ENCODE peak calls at places on chromosomes 1 and 21, in ten cellular contexts. P is GM12865, Y is HFF-Myc, G is nephron progenitor cell, L is heart left ventricle, Q is K562, E is BJ, T is mucosa of descending colon, M is PC-3, H is thyroid gland. X is an unnamed sample.

GRCh38 chr1:111706921-111707320 is 32.3 kb downstream of the INKA2 start:
- DNase-seq in Q (no peak), E (no peak), H (no peak), Y (no peak), G (no peak), P (no peak), M (no peak), T (no peak), L (no peak), X (no peak)

GRCh38 chr1:91827094-91828006 is 58.6 kb downstream of the TGFBR3 start:
- DNase-seq in M (no peak), T (peak; percentile 69), L (peak; percentile 73), G (no peak), H (no peak), E (no peak), P (no peak), Y (no peak), Q (no peak), X (no peak)

GRCh38 chr1:85473390-85473789 is 8.4 kb upstream of the DDAH1 start:
- DNase-seq in P (no peak), L (no peak), G (no peak), Q (no peak), T (no peak), Y (no peak), H (no peak), E (no peak), M (peak; percentile 88), X (no peak)

GRCh38 chr1:182713939-182714338 is 29.6 kb upstream of the RGS8 start:
- DNase-seq in L (no peak), G (no peak), E (no peak), Y (no peak), H (no peak), P (no peak), M (no peak), Q (no peak), T (no peak), X (no peak)

GRCh38 chr21:15627823-15628222 is 102.0 kb upstream of the USP25 start:
- DNase-seq in Q (no peak), H (no peak), G (no peak), T (no peak), L (no peak), M (no peak), E (no peak), P (no peak), Y (no peak), X (no peak)

GRCh38 chr1:10459185-10459584 is 9.4 kb downstream of the CORT start:
- DNase-seq in L (no peak), Y (peak; percentile 63), Q (peak; percentile 86), M (peak; percentile 84), E (peak; percentile 46), T (no peak), P (no peak), H (no peak), G (no peak), X (no peak)

GRCh38 chr1:205343431-205344009 is 13.2 kb downstream of the KLHDC8A start:
- DNase-seq in Y (no peak), L (no peak), G (peak; percentile 62), P (no peak), E (no peak), H (peak; percentile 43), M (no peak), Q (no peak), T (peak; percentile 46), X (no peak)

GRCh38 chr1:200901796-200902444 is 7.2 kb downstream of the INAVA start:
- DNase-seq in P (no peak), G (no peak), Q (no peak), T (no peak), L (no peak), E (no peak), H (no peak), M (no peak), Y (no peak), X (no peak)

GRCh38 chr1:96236156-96236739 is 485.3 kb upstream of the PTBP2 start:
- DNase-seq in T (no peak), G (peak; percentile 21), Y (peak; percentile 44), P (peak; percentile 47), H (peak; percentile 15), Q (no peak), M (peak; percentile 73), E (peak; percentile 17), L (no peak), X (no peak)

GRCh38 chr1:186330758-186331157 is 44.3 kb downstream of the TPR start:
- DNase-seq in L (no peak), P (no peak), Q (no peak), Y (no peak), E (no peak), M (peak; percentile 10), T (no peak), H (no peak), G (no peak), X (no peak)
- TF ChIP-seq CTCF in L (no peak), P (peak; percentile 23), Q (peak; percentile 32), Y (peak; percentile 40), E (peak; percentile 45), M (peak; percentile 44), T (no peak), H (no peak), G (peak; percentile 44), X (no peak)

DNA sequence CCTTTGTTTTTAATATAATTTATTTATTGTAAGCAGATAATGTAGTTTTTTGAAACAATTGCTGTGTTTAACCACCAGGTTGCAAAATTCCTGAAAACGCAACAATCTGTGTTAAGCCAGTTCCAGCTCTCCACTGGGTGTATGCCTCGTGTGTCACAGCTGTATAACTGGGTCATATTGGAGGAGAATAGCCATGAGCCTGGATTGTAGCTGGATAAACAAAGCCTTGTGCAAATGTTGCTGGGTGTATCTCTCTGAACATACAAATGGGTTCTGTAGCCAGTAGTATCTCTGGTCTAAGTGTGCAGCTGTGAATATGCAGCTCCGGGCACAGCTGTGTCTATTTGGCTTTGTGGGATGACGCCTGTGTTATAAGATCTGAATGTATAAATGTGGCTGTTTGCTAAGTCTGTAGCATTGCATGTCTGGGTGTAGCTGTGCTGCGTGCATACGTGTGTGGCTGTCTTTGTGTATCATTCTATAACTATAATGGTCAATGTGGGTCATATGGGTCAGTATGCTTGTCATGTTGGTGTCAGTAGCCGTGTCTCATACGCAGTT is 2.7 kb downstream of the TCEA3 start:
- DNase-seq in Q (peak; percentile 51), P (no peak), L (no peak), T (no peak), M (peak; percentile 36), Y (peak; percentile 77), G (no peak), E (no peak), H (no peak), X (no peak)
- TF ChIP-seq CTCF in Q (peak; percentile 33), P (no peak), L (peak; percentile 13), T (no peak), M (peak; percentile 35), Y (no peak), G (no peak), E (peak; percentile 35), H (peak; percentile 4), X (no peak)

DNA sequence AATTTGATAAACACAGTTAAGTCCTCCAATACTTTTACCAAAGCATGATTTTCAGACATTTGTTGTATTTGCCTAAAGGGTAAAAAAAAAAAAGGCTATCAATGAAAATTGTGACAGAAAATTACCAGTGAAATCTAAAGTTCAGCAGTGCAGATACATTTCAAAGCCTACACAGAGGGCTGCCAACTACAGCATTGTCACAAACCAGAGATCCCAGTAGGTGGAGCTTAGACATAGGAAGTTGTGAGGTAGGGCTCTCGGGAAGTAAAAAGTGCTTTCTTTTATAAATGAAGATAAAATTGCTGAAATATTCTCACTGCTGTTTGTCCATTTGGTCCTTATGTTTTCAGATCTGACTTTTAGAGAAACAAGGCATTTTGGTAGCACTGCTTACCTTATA is 123.0 kb downstream of the DYRK1A start:
- DNase-seq in E (no peak), M (no peak), Q (no peak), Y (no peak), P (no peak), T (no peak), G (no peak), L (no peak), H (no peak), X (no peak)
- TF ChIP-seq CTCF in E (no peak), M (no peak), Q (no peak), Y (no peak), P (no peak), T (no peak), G (no peak), L (peak; percentile 28), H (no peak), X (no peak)

GRCh38 chr1:37085393-37085792 is 51.1 kb upstream of the GRIK3 start:
- DNase-seq in E (no peak), L (no peak), T (no peak), M (no peak), Y (no peak), H (no peak), P (peak; percentile 12), G (no peak), Q (peak; percentile 40), X (no peak)
- TF ChIP-seq CTCF in E (no peak), L (no peak), T (no peak), M (peak; percentile 24), Y (no peak), H (no peak), P (no peak), G (peak; percentile 43), Q (peak; percentile 46), X (no peak)

DNA sequence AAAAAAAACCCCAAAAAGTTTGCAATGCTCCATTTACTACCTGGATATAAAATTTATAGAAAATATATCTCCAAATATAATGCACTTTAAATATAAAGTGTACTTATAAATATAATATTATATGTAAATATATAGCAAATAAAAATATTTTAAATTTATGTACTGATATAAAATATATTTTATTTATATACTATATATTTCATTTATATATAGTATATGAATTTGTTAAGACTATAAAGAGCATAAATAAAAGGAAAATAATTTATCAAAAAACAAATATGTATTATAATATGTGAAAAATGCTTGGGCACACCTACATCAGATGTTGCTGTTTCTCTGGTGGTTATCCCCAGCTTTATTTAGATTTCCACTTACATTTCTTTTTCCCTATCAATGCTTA is 71.0 kb upstream of the ZBTB18 start:
- DNase-seq in H (no peak), E (no peak), Q (no peak), L (no peak), T (no peak), G (no peak), M (no peak), Y (no peak), P (no peak), X (no peak)
- TF ChIP-seq CTCF in H (no peak), E (no peak), Q (no peak), L (no peak), T (no peak), G (no peak), M (no peak), Y (no peak), P (no peak), X (no peak)

DNA sequence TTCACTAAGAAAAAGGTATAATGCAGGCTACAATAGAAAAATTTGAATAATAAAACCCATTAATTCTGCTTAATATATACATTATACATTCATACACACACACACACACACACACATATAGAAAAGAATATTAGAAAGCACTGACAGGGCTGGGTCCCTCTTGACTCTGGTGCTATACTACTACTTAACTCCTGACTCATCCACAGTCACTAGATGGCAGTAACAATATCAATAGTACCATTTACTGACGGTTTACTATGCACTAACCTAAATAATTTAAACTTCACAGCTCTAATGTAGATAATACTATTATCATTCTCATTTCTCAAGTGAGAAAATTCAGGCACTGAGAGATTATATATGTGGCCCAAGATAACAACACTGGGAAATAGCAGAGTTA is 87.5 kb downstream of the COP1 start:
- DNase-seq in H (no peak), L (no peak), G (no peak), Y (no peak), E (no peak), T (no peak), M (peak; percentile 33), Q (peak; percentile 9), P (peak; percentile 24), X (no peak)
- TF ChIP-seq CTCF in H (no peak), L (no peak), G (no peak), Y (peak; percentile 13), E (peak; percentile 19), T (no peak), M (peak; percentile 58), Q (peak; percentile 24), P (peak; percentile 12), X (no peak)